ENCODE peak calls at places on chromosomes 4 and X, in eight cellular contexts. R, U, E, J, A, L, T and C are unnamed samples. For H3K27me3, the result is how much of the 10 kb centered on the place peaks cover.

GRCh38 chrX:122816288-122816687 is 367.8 kb upstream of the GRIA3 start:
- DNase-seq in E (no peak), T (peak), A (no peak), L (no peak), U (no peak), R (no peak), J (no peak), C (no peak)

GRCh38 chrX:30495468-30495867 is 82.1 kb downstream of the TASL start:
- DNase-seq in U (no peak), J (no peak), A (no peak), R (no peak), E (no peak), T (no peak), L (no peak), C (no peak)

GRCh38 chr4:80611366-80611765 is 275.8 kb downstream of the CFAP299 start:
- DNase-seq in R (no peak), U (no peak), T (no peak), J (no peak), A (no peak), E (no peak), L (no peak), C (no peak)

GRCh38 chrX:11429543-11430085 is 136.4 kb downstream of the AMELX start:
- DNase-seq in L (no peak), A (no peak), R (no peak), E (no peak), T (no peak), J (no peak), U (no peak), C (peak)

GRCh38 chr4:89469930-89470375 is 162.4 kb upstream of the GPRIN3 start:
- DNase-seq in U (peak), J (no peak), L (no peak), E (no peak), A (no peak), R (no peak), T (no peak), C (peak)

GRCh38 chr4:111400736-111401135 is 744.5 kb upstream of the FAM241A start:
- DNase-seq in L (no peak), A (no peak), T (no peak), E (no peak), R (no peak), U (peak), J (no peak), C (peak)

GRCh38 chr4:107423677-107424405 is 296.2 kb downstream of the PAPSS1 start:
- DNase-seq in L (no peak), R (no peak), T (no peak), E (no peak), J (no peak), U (no peak), A (no peak), C (peak)

GRCh38 chr4:127425911-127426310 is 206.8 kb upstream of the INTU start:
- DNase-seq in J (no peak), U (no peak), R (no peak), L (no peak), T (no peak), A (no peak), E (no peak), C (no peak)

GRCh38 chr4:76459291-76459723 is 24.3 kb downstream of the SHROOM3 start:
- DNase-seq in R (no peak), U (no peak), J (no peak), L (no peak), E (peak), T (no peak), A (no peak), C (peak)

GRCh38 chr4:42706086-42706485 is 49.2 kb upstream of the ATP8A1 start:
- DNase-seq in L (no peak), E (no peak), T (no peak), A (no peak), U (no peak), J (no peak), R (no peak), C (no peak)

GRCh38 chrX:133410555-133410954 is 4.7 kb downstream of the GPC4 start:
- DNase-seq in T (no peak), J (no peak), L (no peak), E (no peak), R (no peak), A (no peak), U (no peak), C (no peak)

GRCh38 chr4:82975792-82976191 is 34.8 kb downstream of the LIN54 start:
- DNase-seq in T (no peak), L (no peak), R (no peak), U (no peak), E (no peak), J (no peak), A (no peak), C (no peak)

GRCh38 chr4:66906314-66906713 is 639.0 kb downstream of the CENPC start:
- DNase-seq in R (no peak), J (no peak), T (no peak), A (no peak), L (no peak), E (peak), U (peak), C (no peak)

GRCh38 chr4:189202869-189203271 is 737.8 kb upstream of the FRG1 start:
- DNase-seq in A (no peak), U (peak), L (no peak), R (no peak), E (no peak), J (no peak), T (no peak), C (peak)

GRCh38 chr4:110527156-110527555 is 51.2 kb downstream of the ENPEP start:
- DNase-seq in U (no peak), R (no peak), J (no peak), E (no peak), T (no peak), A (no peak), L (no peak), C (no peak)

GRCh38 chr4:75514949-75515612 is 808 bp downstream of the THAP6 start:
- DNase-seq in L (no peak), J (no peak), R (peak), E (peak), A (peak), U (no peak), T (no peak), C (no peak)

GRCh38 chr4:110778526-110778925 is 155.6 kb upstream of the PITX2 start:
- DNase-seq in A (no peak), R (no peak), T (no peak), E (no peak), J (no peak), L (no peak), U (no peak), C (no peak)

GRCh38 chr4:67934628-67935027 is 28.7 kb downstream of the TMPRSS11A start:
- DNase-seq in T (no peak), U (no peak), J (no peak), E (peak), L (no peak), A (no peak), R (no peak), C (peak)

GRCh38 chr4:87555751-87556619 is 26.8 kb upstream of the SPARCL1 start:
- DNase-seq in U (peak), E (no peak), A (no peak), T (no peak), J (no peak), R (no peak), L (no peak), C (peak)

GRCh38 chr4:47668810-47669408 is 169.0 kb downstream of the CORIN start:
- DNase-seq in T (no peak), L (no peak), U (peak), E (peak), J (no peak), R (peak), A (peak), C (peak)

GRCh38 chrX:68988865-68989264 is 160.0 kb downstream of the EFNB1 start:
- DNase-seq in J (no peak), E (no peak), T (no peak), R (no peak), L (no peak), A (no peak), U (no peak), C (no peak)

GRCh38 chrX:21798677-21799219 is 40.7 kb upstream of the MBTPS2 start:
- DNase-seq in J (no peak), T (no peak), U (peak), R (no peak), A (no peak), L (no peak), E (no peak), C (peak)

GRCh38 chr4:54913751-54914526 is 211.5 kb downstream of the KDR start:
- DNase-seq in A (no peak), U (peak), L (no peak), R (no peak), T (no peak), J (no peak), E (no peak), C (no peak)

GRCh38 chrX:141791856-141792255 is 46.3 kb upstream of the MAGEC3 start:
- DNase-seq in A (no peak), L (no peak), T (no peak), J (no peak), R (no peak), U (peak), E (no peak), C (no peak)

GRCh38 chr4:156672924-156673323 is 298.7 kb downstream of the PDGFC start:
- DNase-seq in T (no peak), E (no peak), R (no peak), U (peak), J (no peak), L (no peak), A (no peak), C (peak)

GRCh38 chrX:43953218-43953617 is 20.0 kb downstream of the NDP start:
- DNase-seq in A (no peak), R (no peak), E (no peak), L (no peak), T (no peak), U (peak), J (no peak), C (no peak)

GRCh38 chr4:7854697-7855370 is 84.8 kb downstream of the AFAP1 start:
- DNase-seq in L (no peak), E (no peak), R (no peak), U (no peak), T (peak), A (no peak), J (no peak), C (peak)

GRCh38 chr4:37977471-37978452 is 17.6 kb downstream of the PTTG2 start:
- DNase-seq in U (peak), T (peak), A (peak), L (peak), J (peak), E (peak), R (peak), C (peak)

GRCh38 chrX:49876750-49877149 is 2.5 kb upstream of the USP27X start:
- DNase-seq in R (peak), L (no peak), U (peak), T (no peak), E (peak), J (no peak), A (peak), C (peak)

DNA sequence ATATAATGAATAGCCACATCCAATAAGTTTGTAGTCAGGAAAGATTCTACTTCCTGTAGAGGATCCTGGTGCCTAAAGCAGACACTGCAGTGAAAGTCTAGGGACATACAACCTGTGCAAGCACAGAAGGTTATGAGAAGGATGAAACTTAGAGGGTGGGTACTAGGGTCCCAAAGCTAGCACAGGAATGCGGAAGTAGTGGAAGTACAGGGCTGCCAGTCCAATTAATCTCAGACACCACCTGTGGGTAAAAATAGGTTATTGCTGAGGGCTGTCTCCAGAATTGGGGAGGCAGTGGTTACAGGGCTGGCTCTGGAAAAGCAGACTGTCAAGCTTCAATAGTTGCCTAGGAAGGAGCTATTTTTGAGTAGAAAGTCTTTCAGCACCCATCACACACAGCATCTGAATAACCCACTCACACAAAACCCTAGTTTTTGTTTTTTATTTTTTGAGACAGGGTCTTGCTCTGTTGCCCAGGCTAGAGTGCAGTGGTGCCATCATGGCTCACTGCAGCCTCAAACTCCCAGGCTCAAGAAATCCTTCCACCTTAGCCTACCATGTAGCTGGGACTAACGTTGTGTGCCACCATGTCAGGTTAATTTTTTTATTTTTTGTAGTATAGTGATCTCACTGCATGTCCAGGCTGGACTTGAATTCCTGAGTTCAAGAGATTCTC is 50.8 kb upstream of the ELF2 start:
- DNase-seq in T (no peak), L (no peak), E (no peak), A (no peak), U (peak), R (no peak), J (no peak), C (no peak)
- TF ChIP-seq CTCF in T (no peak), L (peak), E (no peak), A (no peak), U (peak), R (peak), J (no peak), C (peak)

DNA sequence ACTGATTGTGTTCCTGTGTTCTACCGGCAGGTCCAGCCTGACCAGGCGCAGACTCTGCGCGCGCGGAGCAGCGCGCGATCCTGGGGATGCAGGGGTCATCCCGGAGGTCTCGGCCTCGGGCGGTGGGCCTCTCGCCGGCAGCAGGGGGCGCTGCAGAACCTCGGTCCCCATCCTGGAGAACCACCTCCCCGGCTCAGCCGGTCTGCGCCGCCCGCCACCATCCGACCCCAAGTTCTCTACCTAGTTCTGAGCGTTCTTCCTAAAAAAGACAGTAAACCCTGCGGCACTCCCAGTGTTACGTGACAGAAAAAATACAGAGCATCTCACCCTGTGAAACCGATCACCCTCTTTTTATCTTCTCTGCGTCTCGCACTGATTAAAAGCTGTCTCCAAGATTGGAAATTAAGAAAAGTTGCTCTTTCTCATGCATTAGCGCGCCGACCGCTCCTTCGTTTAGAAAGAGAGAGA is 1.6 kb downstream of the TRPC3 start:
- DNase-seq in U (no peak), J (no peak), L (peak), A (peak), R (peak), E (peak), T (peak), C (no peak)
- H3K4me3 ChIP-seq in U (no peak), J (peak), L (peak), A (peak), R (peak), E (peak), T (peak), C (peak)

GRCh38 chr4:105896461-105896939 is 1.2 kb downstream of the NPNT start:
- DNase-seq in A (peak), L (no peak), J (no peak), R (no peak), U (no peak), E (no peak), T (no peak), C (no peak)

GRCh38 chr4:105894570-105895323 is 524 bp upstream of the NPNT start:
- DNase-seq in L (no peak), A (peak), R (no peak), U (peak), T (no peak), J (no peak), E (peak), C (peak)

GRCh38 chr4:105895324-105895608 is at the start of gene NPNT:
- DNase-seq in L (no peak), U (peak), A (no peak), T (no peak), R (peak), E (peak), J (no peak), C (no peak)

GRCh38 chr4:105896984-105897760 is 1.9 kb downstream of the NPNT start:
- DNase-seq in J (no peak), A (no peak), U (peak), R (no peak), E (no peak), L (no peak), T (no peak), C (peak)

DNA sequence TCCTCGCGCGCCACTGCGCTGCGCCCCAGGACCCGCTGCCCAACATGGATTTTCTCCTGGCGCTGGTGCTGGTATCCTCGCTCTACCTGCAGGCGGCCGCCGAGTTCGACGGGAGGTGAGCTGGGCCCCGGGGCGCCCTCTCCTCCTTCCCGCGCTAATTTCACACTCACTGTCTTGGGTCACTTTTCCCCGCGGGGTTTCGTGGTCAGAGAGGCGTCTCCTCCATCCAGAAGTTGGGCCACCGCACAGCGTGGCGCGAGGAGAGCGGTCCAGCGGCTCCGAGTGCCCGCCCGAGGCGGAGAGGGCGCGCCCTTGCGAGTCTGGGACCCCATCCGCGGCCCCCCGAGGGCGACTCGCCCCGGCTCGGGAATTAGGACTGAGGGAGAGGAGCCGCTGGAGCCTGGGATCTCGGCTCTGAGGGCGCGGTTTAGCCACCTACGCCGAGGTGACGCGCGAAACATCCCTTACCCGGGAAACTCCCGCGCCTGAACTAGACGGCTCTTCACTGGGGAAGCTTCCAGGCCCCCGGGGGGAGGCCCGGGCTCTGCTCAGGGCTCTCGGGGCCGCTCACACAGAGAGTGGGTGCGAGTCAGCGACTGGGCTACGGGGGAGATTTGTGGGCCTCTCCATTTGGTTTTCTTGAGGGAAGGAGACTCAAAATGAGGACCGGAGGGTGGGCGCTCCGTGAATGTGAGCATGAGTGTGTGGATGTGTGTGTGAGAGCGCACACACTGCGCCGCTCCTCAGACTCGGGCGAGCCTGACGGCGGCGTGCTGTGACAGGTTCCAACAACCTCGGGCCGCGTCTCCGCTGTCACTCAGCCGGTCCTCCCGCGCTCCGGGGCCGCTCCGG is 564 bp downstream of the NPNT start:
- DNase-seq in R (peak), U (peak), A (peak), J (no peak), L (no peak), E (peak), T (no peak), C (peak)
- H3K27me3 ChIP-seq in R (half or more), U (under half), A (under half), J (under half), L (under half), E (half or more), T (under half), C (under half)

GRCh38 chr4:4593596-4593995 is 51.7 kb upstream of the STX18 start:
- DNase-seq in E (no peak), U (no peak), R (no peak), J (no peak), T (no peak), L (no peak), A (no peak), C (no peak)

GRCh38 chr4:4596720-4597119 is 54.9 kb upstream of the STX18 start:
- DNase-seq in E (no peak), J (no peak), R (no peak), A (no peak), L (no peak), U (no peak), T (no peak), C (no peak)

GRCh38 chr4:4594531-4594930 is 52.7 kb upstream of the STX18 start:
- DNase-seq in L (no peak), A (no peak), R (no peak), U (no peak), E (no peak), T (no peak), J (no peak), C (no peak)

GRCh38 chr4:4592414-4592813 is 50.6 kb upstream of the STX18 start:
- DNase-seq in E (no peak), R (no peak), U (no peak), A (no peak), L (no peak), T (no peak), J (no peak), C (no peak)

DNA sequence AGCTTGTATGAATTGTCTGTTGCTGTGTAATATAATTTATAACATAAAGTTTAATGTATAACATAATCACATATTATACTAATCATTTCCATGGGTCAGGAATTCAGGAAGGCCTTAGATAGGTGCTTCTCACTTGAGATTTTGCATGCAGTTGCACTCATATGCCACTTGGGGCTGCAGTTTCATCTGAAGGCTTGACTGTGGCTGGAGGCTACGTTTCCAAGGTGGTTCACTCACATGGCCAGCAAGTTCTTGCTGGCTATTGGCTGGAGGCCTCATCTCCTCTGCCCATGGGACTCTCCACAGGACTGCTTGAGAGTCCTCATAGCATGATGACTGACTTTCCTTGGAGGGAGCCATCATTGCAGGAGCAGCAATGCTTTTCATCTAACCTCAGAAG is 53.4 kb upstream of the STX18 start:
- DNase-seq in R (no peak), J (no peak), A (no peak), T (no peak), U (no peak), L (no peak), E (no peak), C (no peak)
- TF ChIP-seq CTCF in R (peak), J (no peak), A (no peak), T (no peak), U (no peak), L (no peak), E (no peak), C (no peak)

GRCh38 chr4:159269956-159270355 is 167.1 kb downstream of the RAPGEF2 start:
- DNase-seq in E (no peak), R (no peak), T (no peak), J (no peak), U (no peak), A (no peak), L (no peak), C (no peak)
- H3K4me3 ChIP-seq in E (no peak), R (peak), T (no peak), J (no peak), U (no peak), A (no peak), L (no peak), C (no peak)

GRCh38 chrX:13690836-13691235 is 1.9 kb downstream of the RAB9A start:
- DNase-seq in A (no peak), R (no peak), E (no peak), L (no peak), J (no peak), U (peak), T (no peak), C (no peak)
- H3K27me3 ChIP-seq in A (under half), R (under half), E (under half), L (under half), J (under half), U (under half), T (under half), C (under half)

DNA sequence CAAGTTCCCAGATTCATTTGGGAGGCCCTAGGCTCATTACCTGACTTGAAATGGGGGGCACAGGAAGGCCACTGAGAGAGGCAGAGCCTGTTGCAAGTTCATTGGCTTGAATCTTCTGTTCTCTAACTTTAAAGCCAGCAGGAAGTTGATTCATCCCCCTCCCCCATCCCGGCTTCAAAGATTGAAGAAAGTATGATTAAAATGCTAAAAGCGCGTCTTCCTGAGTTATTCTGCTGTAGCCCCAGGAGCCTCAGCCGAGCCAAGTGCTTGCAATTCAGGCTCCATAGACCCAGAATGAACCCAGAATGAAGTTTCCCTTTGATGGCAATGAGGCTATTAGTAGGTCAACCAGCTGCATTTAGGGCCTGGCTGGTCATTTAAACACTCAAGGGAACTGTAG is 14.7 kb downstream of the CHST7 start:
- DNase-seq in T (peak), E (no peak), L (peak), A (no peak), R (no peak), J (no peak), U (peak), C (peak)
- TF ChIP-seq CTCF in T (no peak), E (no peak), L (no peak), A (no peak), R (no peak), J (no peak), U (no peak), C (no peak)